ENCODE peak calls at places on chromosome 7, in seven cellular contexts. L is glutamatergic neuron; F is AG04450; H is chondrocyte; X is activated B cell treated with CpG ODN at 0.5 μM for 24 hours; N is CD8-positive, alpha-beta T cell; T is PC-9. P is an unnamed sample.

GRCh38 chr7:137757146-137757925 is 89.4 kb downstream of the DGKI start:
- DNase-seq in X (no peak), N (no peak), F (no peak), L (no peak), H (no peak), T (no peak), P (no peak)

GRCh38 chr7:137717811-137718271 is 128.9 kb downstream of the DGKI start:
- DNase-seq in X (no peak), F (no peak), T (no peak), L (no peak), H (no peak), N (no peak), P (no peak)

GRCh38 chr7:8290645-8291308 is 28.8 kb upstream of the ICA1 start:
- DNase-seq in X (no peak), L (no peak), H (no peak), F (no peak), N (no peak), T (peak), P (no peak)

GRCh38 chr7:47330026-47330425 is 251.9 kb downstream of the TNS3 start:
- DNase-seq in X (no peak), N (no peak), T (no peak), L (no peak), H (no peak), F (no peak), P (no peak)

GRCh38 chr7:82156938-82157337 is 286.6 kb downstream of the CACNA2D1 start:
- DNase-seq in F (no peak), H (no peak), X (no peak), L (no peak), T (no peak), N (no peak), P (peak)

GRCh38 chr7:126993626-126994213 is 259.0 kb downstream of the GRM8 start:
- DNase-seq in X (no peak), T (no peak), L (no peak), N (no peak), H (no peak), F (no peak), P (no peak)

GRCh38 chr7:16492513-16493062 is 27.1 kb upstream of the SOSTDC1 start:
- DNase-seq in T (peak), N (no peak), X (no peak), L (no peak), H (no peak), F (peak), P (no peak)

GRCh38 chr7:117269895-117270294 is 53.0 kb downstream of the WNT2 start:
- DNase-seq in H (no peak), T (no peak), F (no peak), N (no peak), X (no peak), L (no peak), P (no peak)

GRCh38 chr7:22452142-22452763 is 47.7 kb downstream of the STEAP1B start:
- DNase-seq in X (peak), H (no peak), L (peak), N (peak), T (no peak), F (no peak), P (peak)

GRCh38 chr7:45923818-45924217 is 2.7 kb upstream of the IGFBP3 start:
- DNase-seq in H (no peak), X (no peak), N (no peak), F (no peak), T (no peak), L (no peak), P (no peak)

GRCh38 chr7:45921699-45922519 is 837 bp upstream of the IGFBP3 start:
- DNase-seq in X (no peak), H (no peak), F (no peak), L (peak), T (no peak), N (no peak), P (peak)

GRCh38 chr7:45923290-45923689 is 2.2 kb upstream of the IGFBP3 start:
- DNase-seq in T (peak), H (no peak), N (peak), L (peak), F (no peak), X (no peak), P (peak)

GRCh38 chr7:45921381-45921698 is 268 bp upstream of the IGFBP3 start:
- DNase-seq in X (no peak), L (no peak), T (no peak), H (no peak), F (no peak), N (no peak), P (no peak)

DNA sequence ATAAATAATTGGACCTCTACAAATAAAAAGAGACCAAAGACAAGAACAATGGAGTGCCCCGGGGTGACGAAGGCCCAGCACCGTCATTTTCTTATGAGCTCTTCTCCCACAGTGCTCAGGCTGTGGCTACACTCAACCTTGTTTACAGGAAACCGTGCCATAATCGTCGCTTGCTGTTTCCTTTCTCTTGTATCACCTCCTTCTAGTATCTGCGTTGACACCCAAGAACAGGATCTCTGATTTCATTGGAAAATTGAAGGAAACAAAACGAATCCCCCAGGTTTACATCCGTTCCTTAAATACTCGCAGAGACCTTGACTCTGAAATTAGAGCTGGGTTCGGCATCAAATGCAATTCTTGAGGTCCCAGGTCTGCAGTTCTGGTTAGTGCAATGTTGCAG is 1.7 kb upstream of the IGFBP3 start:
- DNase-seq in L (no peak), N (no peak), H (no peak), X (no peak), F (no peak), T (no peak), P (no peak)
- TF ChIP-seq CTCF in L (no peak), N (no peak), H (no peak), X (no peak), F (no peak), T (no peak), P (no peak)

GRCh38 chr7:34281260-34281659 is 375.9 kb downstream of the BMPER start:
- DNase-seq in F (no peak), X (no peak), N (no peak), L (no peak), T (no peak), H (no peak), P (no peak)
- TF ChIP-seq CTCF in F (no peak), X (no peak), N (no peak), L (no peak), T (peak), H (peak), P (no peak)

GRCh38 chr7:46218461-46219202 is 297.6 kb upstream of the IGFBP3 start:
- DNase-seq in X (no peak), F (no peak), N (no peak), L (no peak), H (no peak), T (no peak), P (no peak)
- TF ChIP-seq CTCF in X (no peak), F (no peak), N (no peak), L (no peak), H (no peak), T (no peak), P (no peak)

DNA sequence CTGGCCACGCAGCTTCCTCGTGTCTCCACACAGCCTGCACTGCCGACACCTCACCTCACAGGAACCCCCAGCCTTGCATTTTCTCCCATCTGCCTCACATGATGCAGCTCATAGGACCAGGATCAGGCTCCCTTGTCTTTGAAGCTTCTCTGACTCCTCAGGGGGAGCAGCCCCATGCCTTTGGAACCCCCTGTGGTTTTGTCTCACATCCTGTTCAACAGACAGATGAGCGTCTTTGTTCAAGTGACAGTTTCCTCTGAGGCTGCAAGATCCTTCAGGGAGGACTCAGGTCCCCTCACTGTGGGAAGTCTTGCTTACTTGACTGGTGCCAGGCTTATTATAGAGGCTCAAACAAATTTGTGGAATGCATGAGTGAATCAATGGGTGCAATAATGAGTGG is 667.1 kb downstream of the INHBA start:
- DNase-seq in N (no peak), F (no peak), X (no peak), L (no peak), T (no peak), H (no peak), P (no peak)
- TF ChIP-seq CTCF in N (no peak), F (no peak), X (no peak), L (no peak), T (no peak), H (no peak), P (no peak)

GRCh38 chr7:14697684-14698083 is 204.9 kb downstream of the DGKB start:
- DNase-seq in N (no peak), X (no peak), L (no peak), F (no peak), T (no peak), H (no peak), P (no peak)

DNA sequence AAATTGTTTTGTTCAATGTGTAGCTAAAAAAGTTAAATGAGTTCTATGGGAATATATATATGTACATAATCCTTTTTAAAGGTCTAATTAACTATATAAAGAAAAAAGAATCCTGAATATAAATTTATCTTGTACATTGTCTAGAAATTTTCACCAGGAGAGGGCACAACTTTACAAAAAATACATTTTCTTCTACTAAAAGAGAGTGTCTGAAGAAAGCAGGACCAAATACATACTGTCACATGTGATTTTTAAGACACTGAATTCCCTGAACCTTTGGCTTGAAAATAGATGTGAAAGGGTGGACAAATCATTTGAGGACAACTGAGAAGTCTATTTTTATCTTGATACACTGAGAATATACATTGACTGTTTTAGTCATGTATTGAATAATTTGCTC is 204.3 kb downstream of the DGKB start:
- DNase-seq in N (no peak), H (no peak), F (no peak), L (no peak), X (no peak), T (no peak), P (no peak)
- TF ChIP-seq CTCF in N (no peak), H (peak), F (no peak), L (peak), X (no peak), T (peak), P (no peak)

GRCh38 chr7:113915991-113916390 is 2.8 kb downstream of the PPP1R3A start:
- DNase-seq in L (no peak), N (no peak), F (no peak), X (no peak), T (no peak), H (no peak), P (no peak)

GRCh38 chr7:113917840-113918239 is 969 bp downstream of the PPP1R3A start:
- DNase-seq in L (no peak), H (no peak), X (no peak), N (no peak), T (no peak), F (no peak), P (no peak)

GRCh38 chr7:113921363-113921762 is 2.6 kb upstream of the PPP1R3A start:
- DNase-seq in N (no peak), H (no peak), X (no peak), L (no peak), F (no peak), T (no peak), P (no peak)

GRCh38 chr7:113922049-113922448 is 3.2 kb upstream of the PPP1R3A start:
- DNase-seq in H (no peak), L (no peak), N (no peak), X (no peak), T (no peak), F (no peak), P (no peak)

DNA sequence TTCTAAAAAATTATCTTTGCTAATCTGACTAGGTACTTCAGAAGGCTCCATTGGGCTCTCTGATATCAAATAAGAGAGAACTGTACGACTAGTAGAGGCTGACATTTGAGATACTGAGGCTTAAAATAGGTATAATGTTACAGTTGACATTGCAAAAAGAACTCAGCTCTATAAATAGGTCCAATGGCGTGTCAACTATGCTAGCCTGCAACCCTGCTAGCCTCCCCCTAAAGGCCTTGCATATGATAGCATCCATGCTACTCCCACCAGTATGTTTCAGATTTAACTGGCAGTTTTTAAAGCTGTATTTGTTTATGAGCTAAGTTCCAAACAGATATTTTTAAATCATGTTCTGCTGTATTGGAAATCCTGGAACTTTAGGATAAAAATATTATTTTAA is at the start of gene PPP1R3A:
- DNase-seq in T (no peak), X (no peak), H (no peak), N (no peak), F (no peak), L (no peak), P (no peak)
- TF ChIP-seq CTCF in T (no peak), X (no peak), H (peak), N (no peak), F (peak), L (no peak), P (no peak)

DNA sequence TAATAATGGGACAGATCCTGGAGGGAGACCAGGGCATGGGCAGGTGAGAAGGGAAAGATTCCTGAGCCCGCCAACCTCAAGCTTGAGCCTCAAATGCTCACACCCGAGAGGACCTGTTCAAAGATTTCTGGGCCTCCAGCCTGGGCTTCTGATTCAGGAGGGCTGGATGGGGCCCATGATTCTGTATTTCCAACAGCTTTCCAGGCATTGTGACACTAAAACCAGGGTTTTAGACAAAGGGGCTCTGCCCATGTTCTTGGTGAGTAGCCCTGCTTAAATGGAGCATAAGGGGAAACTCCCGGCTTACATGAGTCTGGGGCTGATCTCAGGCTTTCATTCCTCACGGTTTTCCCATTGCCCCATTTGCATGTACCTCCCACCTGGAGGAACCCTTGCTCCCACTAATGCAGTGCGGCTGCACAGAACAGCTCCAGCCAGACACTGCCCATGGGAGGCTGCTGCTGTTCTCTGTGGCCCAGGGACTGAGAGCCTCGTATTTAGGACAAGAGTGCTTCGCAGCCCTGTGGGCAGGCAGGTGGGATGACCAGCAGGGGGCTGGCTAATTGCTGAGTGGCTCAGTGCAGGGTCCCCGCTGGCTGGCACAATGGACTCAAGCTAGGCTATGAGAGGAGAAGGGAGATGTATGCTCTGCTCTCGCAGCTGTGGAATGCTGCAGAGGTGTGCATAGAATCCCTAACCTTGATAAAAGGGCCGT is 135.3 kb upstream of the COBL start:
- DNase-seq in F (no peak), L (peak), T (no peak), N (no peak), X (no peak), H (no peak), P (peak)
- TF ChIP-seq CTCF in F (no peak), L (peak), T (no peak), N (no peak), X (no peak), H (no peak), P (peak)

GRCh38 chr7:132996581-132997242 is 85.2 kb downstream of the CHCHD3 start:
- DNase-seq in T (no peak), L (no peak), N (no peak), F (no peak), X (no peak), H (no peak), P (peak)

GRCh38 chr7:132991615-132992587 is 90.0 kb downstream of the CHCHD3 start:
- DNase-seq in T (no peak), F (no peak), L (no peak), H (no peak), N (no peak), X (no peak), P (no peak)

GRCh38 chr7:132998763-132999162 is 83.1 kb downstream of the CHCHD3 start:
- DNase-seq in N (no peak), X (no peak), T (no peak), F (no peak), H (no peak), L (no peak), P (no peak)

GRCh38 chr7:132997505-132997904 is 84.4 kb downstream of the CHCHD3 start:
- DNase-seq in L (no peak), F (no peak), H (no peak), N (no peak), T (no peak), X (no peak), P (no peak)

DNA sequence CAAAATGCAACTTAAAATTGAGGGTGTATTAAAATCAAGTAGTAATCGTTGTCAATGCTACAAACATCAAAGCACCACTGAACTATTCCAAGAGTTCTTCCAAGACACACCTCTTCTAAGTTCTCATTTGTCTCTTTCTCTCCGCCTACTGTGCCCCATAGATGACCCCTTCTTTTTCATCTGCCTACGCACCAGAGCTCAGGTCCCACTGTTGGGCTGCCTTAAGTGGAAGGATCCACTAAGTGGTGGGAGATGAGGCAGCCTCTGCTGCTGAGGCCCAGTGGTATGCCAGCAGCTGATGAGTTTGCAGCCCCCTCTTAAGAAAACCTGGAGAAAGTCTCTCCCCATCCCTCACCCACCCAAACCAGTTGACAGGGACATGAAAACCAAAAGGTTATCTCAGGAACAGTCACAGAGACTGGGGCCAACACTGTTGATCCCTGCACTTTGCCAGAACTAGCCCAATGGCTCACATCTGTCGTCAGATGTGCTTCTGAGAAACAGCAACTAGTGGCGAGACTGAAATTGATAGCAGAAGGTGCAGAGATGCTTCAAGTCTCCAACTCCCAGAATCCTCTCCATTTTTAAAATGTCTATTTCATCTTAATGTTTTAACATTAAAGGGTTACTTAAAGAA is 88.4 kb downstream of the CHCHD3 start:
- DNase-seq in F (no peak), N (no peak), L (no peak), H (no peak), T (no peak), X (no peak), P (no peak)
- TF ChIP-seq CTCF in F (no peak), N (no peak), L (no peak), H (no peak), T (no peak), X (no peak), P (no peak)

GRCh38 chr7:17706734-17707133 is 233.6 kb downstream of the SNX13 start:
- DNase-seq in H (no peak), N (peak), X (no peak), L (peak), T (peak), F (peak), P (peak)
- TF ChIP-seq CTCF in H (peak), N (peak), X (no peak), L (peak), T (peak), F (peak), P (peak)

GRCh38 chr7:99325597-99326407 is at the start of gene ARPC1A:
- DNase-seq in N (peak), X (peak), L (peak), H (peak), T (peak), F (peak), P (peak)
- TF ChIP-seq CTCF in N (no peak), X (no peak), L (peak), H (peak), T (no peak), F (peak), P (no peak)

P was measured in nephron progenitor cell.